ENCODE peak calls at places on chromosome 6, in four cellular contexts. R is GM12878, M is HepG2, Q is K562. C is an unnamed sample.

GRCh38 chr6:81950877-81951276 is 198.4 kb upstream of the TENT5A start:
- DNase-seq in R (peak), M (no peak), Q (no peak), C (no peak)

GRCh38 chr6:47484616-47485015 is 7.0 kb downstream of the CD2AP start:
- DNase-seq in R (no peak), M (no peak), Q (no peak), C (no peak)

GRCh38 chr6:101502818-101503217 is 109.3 kb downstream of the GRIK2 start:
- DNase-seq in R (no peak), M (no peak), Q (no peak), C (no peak)

GRCh38 chr6:56716229-56716628 is 73.5 kb upstream of the DST start:
- DNase-seq in R (no peak), M (no peak), Q (no peak), C (no peak)

GRCh38 chr6:41672816-41673703 is 34.8 kb downstream of the MDFI start:
- DNase-seq in R (no peak), M (no peak), Q (no peak), C (no peak)

GRCh38 chr6:71460933-71461332 is 172.3 kb downstream of the OGFRL1 start:
- DNase-seq in R (no peak), M (no peak), Q (no peak), C (no peak)

GRCh38 chr6:105087571-105088211 is 92.1 kb downstream of the POPDC3 start:
- DNase-seq in R (peak), M (peak), Q (peak), C (no peak)

GRCh38 chr6:158053377-158054313 is 72.0 kb downstream of the SYNJ2 start:
- DNase-seq in R (no peak), M (no peak), Q (no peak), C (no peak)

GRCh38 chr6:112149236-112149635 is 61.8 kb downstream of the FAM229B start:
- DNase-seq in R (no peak), M (no peak), Q (no peak), C (no peak)

GRCh38 chr6:75656479-75656878 is 54.8 kb downstream of the SENP6 start:
- DNase-seq in R (no peak), M (no peak), Q (no peak), C (no peak)

GRCh38 chr6:51477912-51478311 is 609.5 kb downstream of the PKHD1 start:
- DNase-seq in R (no peak), M (no peak), Q (no peak), C (no peak)

GRCh38 chr6:25993038-25993684 is 30.6 kb downstream of the TRIM38 start:
- DNase-seq in R (no peak), M (no peak), Q (no peak), C (no peak)

GRCh38 chr6:11731423-11731822 is 47.2 kb downstream of the ADTRP start:
- DNase-seq in R (no peak), M (peak), Q (no peak), C (no peak)

GRCh38 chr6:11729083-11729482 is 49.5 kb downstream of the ADTRP start:
- DNase-seq in R (no peak), M (no peak), Q (no peak), C (no peak)

GRCh38 chr6:11734861-11735652 is 43.5 kb downstream of the ADTRP start:
- DNase-seq in R (no peak), M (no peak), Q (no peak), C (no peak)

GRCh38 chr6:11730645-11731044 is 48.0 kb downstream of the ADTRP start:
- DNase-seq in R (peak), M (no peak), Q (no peak), C (no peak)

GRCh38 chr6:11732036-11732545 is 46.5 kb downstream of the ADTRP start:
- DNase-seq in R (peak), M (no peak), Q (no peak), C (no peak)
- TF ChIP-seq CREB1 in R (peak), M (no peak), Q (no peak), C (no peak)

GRCh38 chr6:160418370-160418769 is 70.2 kb downstream of the SLC22A3 start:
- DNase-seq in R (no peak), M (peak), Q (no peak), C (no peak)

GRCh38 chr6:160417550-160417949 is 69.4 kb downstream of the SLC22A3 start:
- DNase-seq in R (no peak), M (no peak), Q (no peak), C (no peak)

GRCh38 chr6:160419488-160419887 is 71.3 kb downstream of the SLC22A3 start:
- DNase-seq in R (no peak), M (no peak), Q (no peak), C (no peak)

GRCh38 chr6:160420253-160420968 is 72.2 kb downstream of the SLC22A3 start:
- DNase-seq in R (no peak), M (no peak), Q (no peak), C (no peak)

DNA sequence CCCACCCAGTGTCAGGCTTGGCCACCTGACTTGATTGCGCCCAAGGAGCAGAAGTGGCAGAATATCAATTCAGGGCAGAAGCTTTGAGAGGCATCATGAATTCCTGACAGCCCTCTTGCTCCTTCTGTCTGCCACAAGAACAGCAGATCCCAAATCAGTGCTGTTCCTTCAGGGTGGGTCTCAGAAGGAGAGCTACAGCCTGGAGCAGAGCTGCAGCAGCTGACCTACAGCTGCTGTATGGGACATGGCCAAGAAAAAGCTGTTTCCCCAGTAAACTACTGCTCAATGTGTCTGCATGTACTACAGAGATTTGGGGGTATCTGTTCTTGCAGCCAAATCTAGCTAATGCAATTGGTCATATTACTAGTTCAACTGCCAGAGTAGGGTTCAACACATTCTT is 69.0 kb downstream of the SLC22A3 start:
- DNase-seq in R (no peak), M (no peak), Q (no peak), C (no peak)
- TF ChIP-seq ETV6 in R (no peak), M (no peak), Q (no peak), C (no peak)

DNA sequence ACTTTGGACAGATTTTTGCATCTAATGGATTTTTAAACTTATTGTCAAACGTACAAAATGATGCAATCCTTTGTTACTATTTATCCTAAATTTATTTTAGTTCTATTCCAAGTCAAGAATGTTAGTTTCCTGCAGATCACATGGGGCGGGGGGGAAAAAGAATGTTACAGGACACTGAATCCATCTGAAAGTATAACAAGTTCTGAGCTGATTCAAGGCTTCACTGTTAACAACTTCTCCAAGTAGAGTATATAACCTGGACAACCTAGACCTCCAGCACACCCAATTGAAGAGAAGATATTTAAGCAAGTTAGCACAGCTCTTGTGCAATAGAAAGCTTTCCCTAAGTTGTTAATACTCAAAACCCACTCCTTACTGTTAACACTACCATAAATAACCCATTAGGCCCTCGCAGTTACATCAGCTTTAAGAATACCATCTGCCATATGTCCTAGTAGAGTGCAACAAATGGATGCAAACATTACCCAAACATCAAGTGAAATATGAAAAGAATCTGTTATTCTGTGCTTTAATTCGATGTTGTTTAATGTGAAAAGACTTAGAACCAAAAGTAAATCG is 1.3 kb downstream of the SEC63 start:
- DNase-seq in R (no peak), M (no peak), Q (no peak), C (no peak)
- TF ChIP-seq NR2C2 in R (no peak), M (no peak), Q (no peak), C (no peak)

GRCh38 chr6:123447315-123447937 is 189.3 kb downstream of the TRDN start:
- DNase-seq in R (no peak), M (no peak), Q (no peak), C (no peak)

DNA sequence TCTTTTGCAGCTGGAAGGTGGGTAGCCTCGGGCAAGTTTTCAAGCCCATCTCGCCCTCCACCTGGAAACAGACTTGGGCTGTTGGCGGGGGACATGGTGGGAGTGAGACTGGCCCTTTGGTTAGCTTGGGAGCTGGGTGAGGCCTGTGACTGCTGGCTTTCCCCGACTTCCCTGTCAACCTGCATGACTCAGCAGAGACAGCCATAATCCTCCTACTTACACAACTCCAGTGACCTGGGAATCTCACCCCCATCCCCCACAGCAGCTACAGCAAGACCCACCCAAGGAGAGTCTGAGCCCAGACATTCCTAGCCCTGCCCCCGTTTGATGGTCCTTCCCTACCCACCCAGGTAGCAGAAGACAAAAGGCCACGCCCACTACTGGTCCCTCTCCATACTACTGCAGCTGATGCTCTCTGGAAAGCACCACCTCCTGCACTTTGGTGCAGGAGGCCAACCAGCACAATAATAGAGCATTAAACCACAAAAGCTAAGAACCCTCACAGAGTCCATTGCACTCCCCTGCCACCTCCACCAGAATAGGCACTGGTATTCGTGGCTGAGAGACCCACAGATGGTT is 188.4 kb downstream of the TRDN start:
- DNase-seq in R (no peak), M (no peak), Q (no peak), C (no peak)
- TF ChIP-seq CREB1 in R (no peak), M (no peak), Q (no peak), C (no peak)